ENCODE peak calls at places on chromosomes 16 and 17, in nine cellular contexts. One of them, this sample, is unnamed.

GRCh38 chr17:76716834-76717205 is 6.1 kb upstream of the MXRA7 start:
- DNase-seq in spleen: peak
- DNase-seq in left cardiac atrium: no peak
- DNase-seq in NCI-H2081: no peak
- DNase-seq in hepatic stellate cell: peak
- DNase-seq in NCI-H2171: no peak
- DNase-seq in COLO829: no peak
- DNase-seq in mucosa of gallbladder: no peak
- DNase-seq in T-helper 9 cell: no peak
- DNase-seq in this sample: no peak

GRCh38 chr17:48646183-48647102 is 20.3 kb upstream of the HOXB9 start:
- DNase-seq in T-helper 9 cell: no peak
- DNase-seq in left cardiac atrium: no peak
- DNase-seq in spleen: no peak
- DNase-seq in COLO829: no peak
- DNase-seq in NCI-H2171: no peak
- DNase-seq in NCI-H2081: no peak
- DNase-seq in mucosa of gallbladder: no peak
- DNase-seq in hepatic stellate cell: peak
- DNase-seq in this sample: no peak

GRCh38 chr17:82320956-82321927 is 3.8 kb upstream of the CD7 start:
- DNase-seq in COLO829: no peak
- DNase-seq in NCI-H2171: no peak
- DNase-seq in T-helper 9 cell: peak
- DNase-seq in NCI-H2081: peak
- DNase-seq in spleen: peak
- DNase-seq in left cardiac atrium: no peak
- DNase-seq in hepatic stellate cell: peak
- DNase-seq in mucosa of gallbladder: no peak
- DNase-seq in this sample: no peak

GRCh38 chr16:30889721-30890120 is 4.2 kb downstream of the BCL7C start:
- DNase-seq in COLO829: no peak
- DNase-seq in left cardiac atrium: no peak
- DNase-seq in hepatic stellate cell: no peak
- DNase-seq in mucosa of gallbladder: no peak
- DNase-seq in spleen: no peak
- DNase-seq in NCI-H2171: no peak
- DNase-seq in NCI-H2081: no peak
- DNase-seq in T-helper 9 cell: no peak
- DNase-seq in this sample: no peak

GRCh38 chr17:67891481-67892119 is 66.3 kb downstream of the BPTF start:
- DNase-seq in NCI-H2171: peak
- DNase-seq in left cardiac atrium: no peak
- DNase-seq in spleen: no peak
- DNase-seq in T-helper 9 cell: no peak
- DNase-seq in hepatic stellate cell: peak
- DNase-seq in COLO829: no peak
- DNase-seq in mucosa of gallbladder: no peak
- DNase-seq in NCI-H2081: no peak
- DNase-seq in this sample: peak

GRCh38 chr17:50292465-50292864 is 18.2 kb downstream of the TMEM92 start:
- DNase-seq in left cardiac atrium: no peak
- DNase-seq in NCI-H2171: no peak
- DNase-seq in NCI-H2081: no peak
- DNase-seq in spleen: no peak
- DNase-seq in mucosa of gallbladder: no peak
- DNase-seq in COLO829: no peak
- DNase-seq in T-helper 9 cell: no peak
- DNase-seq in hepatic stellate cell: no peak
- DNase-seq in this sample: no peak

GRCh38 chr16:27264151-27264550 is 4.4 kb downstream of the NSMCE1 start:
- DNase-seq in hepatic stellate cell: peak
- DNase-seq in NCI-H2171: no peak
- DNase-seq in NCI-H2081: no peak
- DNase-seq in left cardiac atrium: no peak
- DNase-seq in mucosa of gallbladder: no peak
- DNase-seq in T-helper 9 cell: no peak
- DNase-seq in COLO829: no peak
- DNase-seq in spleen: no peak
- DNase-seq in this sample: no peak

GRCh38 chr17:975321-975982 is 4.1 kb downstream of the NXN start:
- DNase-seq in NCI-H2171: no peak
- DNase-seq in hepatic stellate cell: no peak
- DNase-seq in NCI-H2081: no peak
- DNase-seq in left cardiac atrium: no peak
- DNase-seq in spleen: no peak
- DNase-seq in COLO829: no peak
- DNase-seq in T-helper 9 cell: no peak
- DNase-seq in mucosa of gallbladder: no peak
- DNase-seq in this sample: no peak

This sample was measured in SW 1271.